ENCODE peak calls at places on chromosomes 13 and 19, in five cellular contexts. M is BE2C; T is stimulated activated CD4-positive, alpha-beta T cell treated with anti-CD3 and anti-CD28 coated beads, TNF-alpha, amount 100 ng/mL, for 4 hours; A is GM03348; X is COR-L47. Z is an unnamed sample.

GRCh38 chr19:38671654-38672053 is 24.2 kb downstream of the ACTN4 start:
- DNase-seq in A (no peak), X (no peak), T (no peak), M (no peak), Z (no peak)

GRCh38 chr13:113493315-113493951 is 2.9 kb upstream of the DCUN1D2 start:
- DNase-seq in M (no peak), X (no peak), A (peak), T (no peak), Z (no peak)

GRCh38 chr13:114268344-114269280 is 12.8 kb upstream of the UPF3A start:
- DNase-seq in T (no peak), A (no peak), M (no peak), X (no peak), Z (no peak)

GRCh38 chr13:47250141-47250540 is 353.3 kb upstream of the HTR2A start:
- DNase-seq in X (no peak), M (no peak), A (peak), T (no peak), Z (no peak)

GRCh38 chr13:77554079-77554478 is 18.6 kb downstream of the SCEL start:
- DNase-seq in T (no peak), M (no peak), A (no peak), X (no peak), Z (no peak)

GRCh38 chr19:46426506-46427162 is 2.1 kb downstream of the PNMA8C start:
- DNase-seq in M (peak), X (peak), A (peak), T (no peak), Z (peak)

GRCh38 chr13:45705145-45705695 is 3.1 kb downstream of the CBY2 start:
- DNase-seq in A (no peak), X (no peak), M (no peak), T (no peak), Z (no peak)

GRCh38 chr13:109684836-109685602 is 101.4 kb downstream of the IRS2 start:
- DNase-seq in X (peak), M (peak), A (no peak), T (no peak), Z (no peak)

GRCh38 chr13:36888645-36889044 is 31.4 kb downstream of the SMAD9 start:
- DNase-seq in A (no peak), X (peak), T (no peak), M (no peak), Z (no peak)

GRCh38 chr13:66559093-66559492 is 671.0 kb downstream of the PCDH9 start:
- DNase-seq in A (no peak), M (no peak), X (no peak), T (no peak), Z (no peak)

GRCh38 chr13:47835470-47836228 is 165.4 kb downstream of the SUCLA2 start:
- DNase-seq in A (no peak), T (no peak), X (no peak), M (no peak), Z (no peak)

GRCh38 chr19:42683917-42684513 is 56.3 kb downstream of the PSG3 start:
- DNase-seq in M (peak), X (no peak), A (peak), T (no peak), Z (no peak)

GRCh38 chr13:49348748-49349147 is 95.1 kb downstream of the CAB39L start:
- DNase-seq in M (no peak), T (no peak), A (no peak), X (no peak), Z (no peak)

GRCh38 chr13:25167349-25167748 is 4.7 kb downstream of the AMER2 start:
- DNase-seq in X (no peak), A (no peak), M (no peak), T (no peak), Z (no peak)

GRCh38 chr19:53865523-53865917 is 2.2 kb upstream of the MYADM start:
- DNase-seq in X (no peak), T (no peak), M (no peak), A (no peak), Z (no peak)

GRCh38 chr13:38542601-38543000 is 144.3 kb upstream of the FREM2 start:
- DNase-seq in A (no peak), T (no peak), M (no peak), X (no peak), Z (no peak)

GRCh38 chr19:45448887-45449299 is 18.9 kb upstream of the FOSB start:
- DNase-seq in X (no peak), A (no peak), T (no peak), M (no peak), Z (no peak)

GRCh38 chr19:49188626-49189200 is 31.1 kb downstream of the TRPM4 start:
- DNase-seq in A (no peak), X (no peak), T (no peak), M (no peak), Z (no peak)

GRCh38 chr13:99969934-99970760 is 1.4 kb downstream of the ZIC5 start:
- DNase-seq in A (no peak), M (peak), T (no peak), X (peak), Z (peak)

GRCh38 chr19:38061294-38061693 is 154.3 kb downstream of the SIPA1L3 start:
- DNase-seq in T (no peak), A (peak), M (no peak), X (no peak), Z (no peak)

GRCh38 chr13:101631403-101631802 is 178.9 kb downstream of the ITGBL1 start:
- DNase-seq in A (no peak), T (no peak), M (no peak), X (no peak), Z (no peak)

GRCh38 chr19:38221919-38222828 is 1.8 kb downstream of the DPF1 start:
- DNase-seq in M (no peak), T (no peak), X (no peak), A (no peak), Z (no peak)

GRCh38 chr13:56424246-56424645 is 716.5 kb upstream of the PRR20A start:
- DNase-seq in T (no peak), A (no peak), M (no peak), X (no peak), Z (no peak)

GRCh38 chr13:20227288-20227687 is 4.8 kb downstream of the GJB6 start:
- DNase-seq in M (no peak), X (no peak), T (no peak), A (no peak), Z (no peak)

GRCh38 chr19:55353803-55354697 is 469 bp downstream of the COX6B2 start:
- DNase-seq in T (peak), A (peak), M (peak), X (no peak), Z (peak)

GRCh38 chr13:23658929-23659541 is 88.8 kb downstream of the TNFRSF19 start:
- DNase-seq in A (no peak), M (no peak), X (no peak), T (no peak), Z (no peak)

GRCh38 chr19:58361900-58362271 is 665 bp downstream of the ZNF497 start:
- DNase-seq in A (no peak), X (peak), M (peak), T (no peak), Z (peak)

GRCh38 chr19:4432918-4433506 is 24.6 kb downstream of the UBXN6 start:
- DNase-seq in X (no peak), M (no peak), A (no peak), T (no peak), Z (no peak)

GRCh38 chr19:11781295-11782057 is 14.7 kb downstream of the ZNF441 start:
- DNase-seq in T (no peak), M (no peak), A (no peak), X (no peak), Z (no peak)

GRCh38 chr13:111658150-111659100 is 338.0 kb downstream of the TEX29 start:
- DNase-seq in T (no peak), A (no peak), X (no peak), M (no peak), Z (peak)

GRCh38 chr13:109652536-109652935 is 133.8 kb downstream of the IRS2 start:
- DNase-seq in T (no peak), X (no peak), M (no peak), A (no peak), Z (no peak)

GRCh38 chr19:3637621-3638020 is 11.0 kb upstream of the CACTIN start:
- DNase-seq in M (no peak), X (no peak), T (no peak), A (no peak), Z (no peak)

GRCh38 chr19:10320602-10321416 is 5.0 kb upstream of the FDX2 start:
- DNase-seq in M (no peak), X (no peak), A (no peak), T (no peak), Z (no peak)

GRCh38 chr13:47997384-47997783 is 3.7 kb downstream of the SUCLA2 start:
- DNase-seq in X (no peak), A (no peak), T (no peak), M (no peak), Z (no peak)

GRCh38 chr19:52277471-52277870 is 8.1 kb downstream of the ZNF766 start:
- DNase-seq in T (no peak), A (no peak), M (no peak), X (no peak), Z (no peak)

GRCh38 chr19:45632468-45633196 is 6.6 kb downstream of the EML2 start:
- DNase-seq in T (no peak), A (peak), M (peak), X (no peak), Z (peak)

Z was measured in endothelial cell.